ENCODE peak calls at places on chromosomes 6 and 20, in six cellular contexts. N is activated T-cell treated with anti-CD3 and anti-CD28 coated beads, Interleukin-2, amount 50 U/mL, for 48 hours; X is left cardiac atrium; B is aorta; Q is RCC 7860; U is iPS-NIHi11. M is an unnamed sample.

GRCh38 chr20:59518881-59519706 is 85.2 kb upstream of the PHACTR3 start:
- DNase-seq in U (peak; percentile 85), N (peak; percentile 34), B (no peak), Q (peak; percentile 38), X (no peak), M (no peak)

GRCh38 chr6:79526897-79527296 is 10.3 kb downstream of the LCA5 start:
- DNase-seq in Q (no peak), X (no peak), U (no peak), B (no peak), N (no peak), M (no peak)

GRCh38 chr6:35238843-35239289 is 20.7 kb upstream of the ZNF76 start:
- DNase-seq in U (peak; percentile 72), B (peak; percentile 91), X (peak; percentile 56), Q (no peak), N (no peak), M (peak; percentile 26)

GRCh38 chr20:33732166-33732970 is 572 bp downstream of the ZNF341 start:
- DNase-seq in U (peak; percentile 89), N (peak; percentile 81), Q (no peak), B (peak; percentile 94), X (peak; percentile 85), M (no peak)

GRCh38 chr6:155387551-155387950 is 68.1 kb downstream of the NOX3 start:
- DNase-seq in N (no peak), U (no peak), B (no peak), Q (peak; percentile 28), X (no peak), M (no peak)

GRCh38 chr6:43842964-43843645 is 73.1 kb downstream of the VEGFA start:
- DNase-seq in B (no peak), N (no peak), X (no peak), Q (no peak), U (no peak), M (no peak)

GRCh38 chr20:58661298-58662141 is 10.4 kb downstream of the STX16 start:
- DNase-seq in N (peak; percentile 50), X (no peak), B (no peak), U (no peak), Q (no peak), M (no peak)

GRCh38 chr6:149995235-149995750 is 30.0 kb downstream of the RAET1L start:
- DNase-seq in U (no peak), N (no peak), X (no peak), B (no peak), Q (no peak), M (no peak)

GRCh38 chr6:134317471-134318131 is at the start of gene SGK1:
- DNase-seq in N (peak; percentile 42), Q (no peak), X (no peak), B (no peak), U (peak; percentile 44), M (peak; percentile 32)

GRCh38 chr6:26743941-26744699 is 84.6 kb upstream of the ZNF322 start:
- DNase-seq in X (no peak), U (no peak), B (no peak), Q (no peak), N (no peak), M (no peak)

GRCh38 chr6:14053776-14054175 is 63.8 kb upstream of the CD83 start:
- DNase-seq in B (no peak), X (no peak), Q (no peak), N (no peak), U (no peak), M (no peak)

GRCh38 chr6:105790635-105791034 is 295.5 kb upstream of the PRDM1 start:
- DNase-seq in U (no peak), X (no peak), Q (no peak), N (no peak), B (no peak), M (no peak)

GRCh38 chr6:130167655-130168054 is 55.1 kb downstream of the SAMD3 start:
- DNase-seq in U (no peak), B (no peak), Q (no peak), N (no peak), X (no peak), M (no peak)